ENCODE peak calls at places on chromosomes 2 and 18, in four cellular contexts. R, M, K and C are unnamed samples.

GRCh38 chr2:60998628-60999545 is 18.6 kb upstream of the PEX13 start:
- DNase-seq in R (peak), M (peak), K (no peak), C (peak)

GRCh38 chr2:203732072-203732952 is 25.9 kb downstream of the CD28 start:
- DNase-seq in R (no peak), M (no peak), K (no peak), C (no peak)

GRCh38 chr2:69469784-69470183 is 32.5 kb upstream of the NFU1 start:
- DNase-seq in R (no peak), M (no peak), K (no peak), C (no peak)

GRCh38 chr18:79395308-79395640 is 456 bp upstream of the NFATC1 start:
- DNase-seq in R (no peak), M (no peak), K (no peak), C (no peak)

GRCh38 chr2:99067871-99068270 is 73.6 kb upstream of the C2orf15 start:
- DNase-seq in R (peak), M (no peak), K (no peak), C (peak)

GRCh38 chr18:27685807-27686412 is 491.0 kb downstream of the CDH2 start:
- DNase-seq in R (peak), M (peak), K (peak), C (peak)

GRCh38 chr2:51165534-51166260 is 133.8 kb upstream of the NRXN1 start:
- DNase-seq in R (no peak), M (no peak), K (no peak), C (peak)

GRCh38 chr2:191030521-191031154 is 16.7 kb upstream of the STAT1 start:
- DNase-seq in R (peak), M (peak), K (no peak), C (peak)

GRCh38 chr2:212912445-212913103 is 238.8 kb downstream of the IKZF2 start:
- DNase-seq in R (peak), M (peak), K (no peak), C (no peak)

DNA sequence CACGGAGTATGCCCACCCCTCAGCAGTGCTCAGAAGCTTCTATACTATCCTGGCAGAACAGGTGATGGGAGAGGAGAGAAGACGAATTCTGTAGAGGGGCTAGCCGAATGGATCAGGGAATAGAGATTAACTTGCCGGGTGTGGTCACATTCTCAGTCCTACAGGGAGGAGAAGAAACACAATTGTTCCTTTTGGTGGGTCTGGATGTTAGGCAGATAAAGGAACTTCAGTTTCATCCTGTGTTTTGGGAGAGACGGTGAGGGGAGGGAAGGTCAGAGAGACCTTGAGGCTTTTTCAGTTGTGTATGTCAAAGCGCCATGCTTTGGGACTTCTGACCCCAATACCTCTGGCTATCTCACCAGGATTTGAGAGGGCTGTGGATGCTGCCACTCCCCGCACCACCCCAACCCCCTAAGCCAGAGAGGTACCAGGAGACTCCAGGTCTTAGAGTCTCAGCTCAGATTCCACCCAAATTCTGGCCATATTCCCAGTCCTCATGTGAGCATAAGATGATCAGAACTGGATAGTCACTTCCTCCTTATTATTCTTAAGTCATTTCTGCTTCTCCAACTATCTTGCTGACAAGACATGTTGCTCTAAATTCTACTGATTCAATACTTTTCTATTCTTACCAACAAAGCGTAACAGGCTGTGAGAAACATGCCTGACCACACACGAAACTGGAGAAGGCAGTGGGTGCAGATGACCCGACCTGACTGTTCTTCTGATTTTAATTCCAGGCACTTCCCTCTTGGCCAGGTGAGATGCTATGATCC is 2.2 kb upstream of the TMEM37 start:
- DNase-seq in R (no peak), M (no peak), K (no peak), C (peak)
- TF ChIP-seq MAX in R (no peak), M (no peak), K (no peak), C (no peak)

DNA sequence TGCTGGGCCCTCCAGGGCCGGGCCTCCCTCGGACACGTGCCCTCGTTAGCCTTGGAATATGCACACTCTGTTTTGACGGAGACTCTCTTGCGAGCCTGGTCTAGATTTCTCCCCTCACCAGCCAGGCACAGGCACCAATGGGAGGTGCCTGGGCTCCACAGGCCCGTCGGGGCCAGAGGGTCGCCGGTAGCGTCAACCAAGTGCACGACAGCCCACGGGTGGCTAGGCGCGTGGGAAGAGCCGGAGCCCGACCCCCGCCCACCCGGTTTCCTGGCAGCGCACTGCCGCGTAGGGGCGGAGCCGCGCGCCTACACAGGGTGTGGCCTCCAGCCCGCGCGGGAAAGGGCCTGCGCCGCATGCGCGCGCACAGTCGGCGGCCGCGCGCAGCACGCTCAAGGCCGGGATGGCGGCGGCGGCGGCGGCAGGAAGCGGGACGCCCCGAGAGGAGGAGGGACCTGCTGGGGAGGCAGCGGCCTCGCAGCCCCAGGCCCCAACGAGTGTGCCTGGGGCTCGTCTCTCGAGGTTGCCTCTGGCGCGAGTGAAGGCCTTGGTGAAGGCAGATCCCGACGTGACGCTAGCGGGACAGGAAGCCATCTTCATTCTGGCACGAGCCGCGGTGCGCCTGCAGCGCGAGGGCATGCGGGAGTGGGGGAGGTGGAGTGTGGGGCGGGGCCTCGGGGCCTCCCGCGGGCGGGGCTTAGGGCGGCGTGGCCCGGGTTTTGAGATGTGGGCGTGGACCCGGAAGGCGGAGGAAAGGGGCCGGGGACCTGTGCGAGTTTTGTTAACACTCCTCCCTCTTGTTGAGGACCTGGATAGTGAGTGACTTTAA is at the start of gene POLE4:
- DNase-seq in R (peak), M (peak), K (peak), C (peak)
- TF ChIP-seq POLR2A in R (peak), M (peak), K (peak), C (peak)

DNA sequence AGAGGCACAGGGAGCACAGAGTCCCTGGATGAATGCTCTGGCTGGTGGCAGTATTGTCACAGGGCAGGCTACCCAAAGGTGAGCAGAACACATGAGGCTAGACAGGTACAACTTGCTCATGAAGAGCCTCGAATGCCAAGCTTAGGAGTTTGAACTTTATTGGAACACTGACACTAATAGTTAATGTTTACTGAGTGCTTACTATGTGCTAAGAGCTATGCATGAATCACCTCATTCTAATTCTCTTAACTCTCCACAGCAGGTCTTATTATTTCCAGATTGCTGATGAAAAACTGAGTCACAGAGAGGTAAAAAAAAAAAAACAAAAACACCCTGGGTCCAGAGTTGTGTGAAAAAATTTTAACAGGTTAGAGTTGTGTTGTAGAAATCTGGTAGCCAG is 6.1 kb upstream of the EMX1 start:
- DNase-seq in R (no peak), M (no peak), K (no peak), C (no peak)
- TF ChIP-seq MAX in R (no peak), M (no peak), K (no peak), C (no peak)

DNA sequence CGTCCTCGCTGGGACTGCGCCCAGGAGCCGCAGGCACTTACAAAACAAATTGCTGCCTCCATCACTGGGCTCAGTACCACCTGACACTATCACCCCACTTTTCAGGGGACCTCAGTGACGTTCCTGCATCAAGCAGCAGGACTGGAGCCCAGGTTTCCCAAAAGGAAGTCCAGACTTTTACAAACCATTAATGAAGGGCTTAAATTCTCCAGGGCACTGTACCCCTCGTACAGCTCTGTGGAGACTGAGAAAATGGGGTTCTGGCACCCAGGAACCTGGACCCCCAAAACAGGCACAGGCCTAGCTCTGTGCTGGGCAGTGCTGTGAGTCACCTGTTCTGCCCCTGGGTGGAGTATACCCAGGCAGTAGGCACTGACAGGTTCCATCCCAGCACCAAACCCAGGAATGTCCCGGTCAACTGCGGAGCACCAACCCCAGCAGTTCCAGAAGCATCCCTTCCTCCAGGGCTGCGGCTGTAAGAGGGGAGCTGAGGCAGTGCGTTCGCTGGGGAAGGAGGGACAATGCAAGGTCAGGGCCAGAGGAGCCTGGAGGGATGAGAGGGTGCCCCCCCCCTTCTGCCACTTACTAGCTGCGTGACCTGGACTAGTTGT is 24.6 kb upstream of the NOTO start:
- DNase-seq in R (no peak), M (peak), K (no peak), C (no peak)
- TF ChIP-seq POLR2A in R (no peak), M (no peak), K (no peak), C (no peak)